ENCODE peak calls at places on chromosomes 11 and 22, in six cellular contexts. H is neuronal stem cell, V is mesenchymal stem cell, E is H9, G is mesendoderm, C is H1. J is an unnamed sample.

GRCh38 chr11:23976776-23977380 is 520.0 kb upstream of the LUZP2 start:
- DNase-seq in H (no peak), V (peak), E (no peak), G (no peak), C (no peak), J (peak)

GRCh38 chr11:45607995-45608394 is 57.4 kb downstream of the CHST1 start:
- DNase-seq in H (no peak), V (peak), E (no peak), G (no peak), C (no peak), J (no peak)

GRCh38 chr11:20388096-20389055 is 860 bp downstream of the PRMT3 start:
- DNase-seq in H (no peak), V (peak), E (no peak), G (peak), C (no peak), J (no peak)

GRCh38 chr11:23272095-23272494 is 411.8 kb upstream of the CCDC179 start:
- DNase-seq in H (no peak), V (no peak), E (no peak), G (no peak), C (no peak), J (no peak)

GRCh38 chr11:132904091-132904490 is 628.2 kb downstream of the OPCML start:
- DNase-seq in H (no peak), V (no peak), E (no peak), G (no peak), C (no peak), J (no peak)

GRCh38 chr22:48588881-48589450 is 1238.7 kb downstream of the BRD1 start:
- DNase-seq in H (no peak), V (no peak), E (no peak), G (no peak), C (no peak), J (no peak)

GRCh38 chr22:41772645-41773044 is 27.8 kb upstream of the CCDC134 start:
- DNase-seq in H (no peak), V (no peak), E (no peak), G (no peak), C (no peak), J (peak)

GRCh38 chr11:59756845-59757244 is 1.7 kb downstream of the STX3 start:
- DNase-seq in H (no peak), V (peak), E (peak), G (peak), C (no peak), J (peak)

GRCh38 chr22:18110944-18111758 is 542 bp downstream of the TUBA8 start:
- DNase-seq in H (no peak), V (no peak), E (no peak), G (no peak), C (no peak), J (no peak)

GRCh38 chr22:30940655-30941362 is 27.8 kb downstream of the MORC2 start:
- DNase-seq in H (no peak), V (no peak), E (no peak), G (no peak), C (no peak), J (no peak)

GRCh38 chr11:60899021-60899936 is 7.1 kb downstream of the PRPF19 start:
- DNase-seq in H (peak), V (peak), E (peak), G (peak), C (no peak), J (peak)

GRCh38 chr22:26550498-26551033 is 38.3 kb upstream of the TFIP11 start:
- DNase-seq in H (no peak), V (peak), E (no peak), G (peak), C (no peak), J (peak)

GRCh38 chr22:24486501-24486921 is 8.6 kb upstream of the UPB1 start:
- DNase-seq in H (no peak), V (peak), E (no peak), G (no peak), C (no peak), J (peak)

GRCh38 chr11:13276454-13276851 is 1.1 kb upstream of the BMAL1 start:
- DNase-seq in H (no peak), V (no peak), E (no peak), G (no peak), C (no peak), J (no peak)

GRCh38 chr11:106087815-106088435 is 10.5 kb downstream of the AASDHPPT start:
- DNase-seq in H (peak), V (peak), E (peak), G (peak), C (no peak), J (peak)

GRCh38 chr11:6240139-6240538 is 1.2 kb downstream of the CNGA4 start:
- DNase-seq in H (no peak), V (no peak), E (no peak), G (no peak), C (no peak), J (no peak)

GRCh38 chr11:126799974-126800373 is 200.6 kb downstream of the KIRREL3 start:
- DNase-seq in H (no peak), V (no peak), E (no peak), G (no peak), C (no peak), J (peak)

GRCh38 chr11:123454060-123454651 is 24.1 kb downstream of the GRAMD1B start:
- DNase-seq in H (no peak), V (peak), E (no peak), G (peak), C (no peak), J (peak)

GRCh38 chr11:79758325-79758724 is 317.5 kb upstream of the TENM4 start:
- DNase-seq in H (no peak), V (no peak), E (no peak), G (no peak), C (no peak), J (no peak)

GRCh38 chr11:86277741-86278140 is 24.3 kb upstream of the HIKESHI start:
- DNase-seq in H (no peak), V (no peak), E (no peak), G (no peak), C (no peak), J (peak)

GRCh38 chr11:33449798-33450197 is 192.6 kb downstream of the HIPK3 start:
- DNase-seq in H (no peak), V (no peak), E (no peak), G (no peak), C (no peak), J (peak)

GRCh38 chr11:3879216-3879966 is 23.9 kb downstream of the STIM1 start:
- DNase-seq in H (no peak), V (no peak), E (no peak), G (no peak), C (no peak), J (no peak)

GRCh38 chr22:22386602-22387385 is 121.7 kb downstream of the ZNF280B start:
- DNase-seq in H (no peak), V (no peak), E (no peak), G (no peak), C (no peak), J (no peak)

GRCh38 chr11:62427630-62428233 is 8.9 kb downstream of the SCGB1A1 start:
- DNase-seq in H (no peak), V (peak), E (no peak), G (no peak), C (no peak), J (peak)

GRCh38 chr11:46537121-46537520 is 56.7 kb downstream of the AMBRA1 start:
- DNase-seq in H (no peak), V (peak), E (no peak), G (peak), C (no peak), J (peak)

GRCh38 chr22:21028277-21029251 is 3.8 kb downstream of the SLC7A4 start:
- DNase-seq in H (no peak), V (no peak), E (peak), G (no peak), C (no peak), J (no peak)

GRCh38 chr11:11973866-11974265 is 34.6 kb downstream of the DKK3 start:
- DNase-seq in H (no peak), V (no peak), E (peak), G (no peak), C (no peak), J (peak)

GRCh38 chr11:63802637-63803414 is 10.4 kb upstream of the SPINDOC start:
- DNase-seq in H (peak), V (peak), E (no peak), G (peak), C (no peak), J (peak)

GRCh38 chr22:41094036-41094435 is 1.6 kb downstream of the EP300 start:
- DNase-seq in H (no peak), V (peak), E (no peak), G (peak), C (no peak), J (peak)

GRCh38 chr11:112156153-112156552 is 7.7 kb downstream of the IL18 start:
- DNase-seq in H (no peak), V (no peak), E (no peak), G (no peak), C (no peak), J (peak)

GRCh38 chr11:130327716-130328115 is 13.0 kb upstream of the ZBTB44 start:
- DNase-seq in H (no peak), V (no peak), E (no peak), G (no peak), C (no peak), J (no peak)

GRCh38 chr11:37511425-37511933 is 913.4 kb upstream of the RAG2 start:
- DNase-seq in H (no peak), V (peak), E (no peak), G (no peak), C (no peak), J (peak)

GRCh38 chr22:49554741-49555140 is 272.9 kb downstream of the BRD1 start:
- DNase-seq in H (no peak), V (no peak), E (peak), G (no peak), C (no peak), J (no peak)

GRCh38 chr11:118907051-118907748 is 18.5 kb downstream of the BCL9L start:
- DNase-seq in H (no peak), V (peak), E (peak), G (peak), C (no peak), J (peak)

GRCh38 chr11:128933481-128934178 is 9.0 kb downstream of the TP53AIP1 start:
- DNase-seq in H (no peak), V (no peak), E (no peak), G (no peak), C (no peak), J (no peak)

GRCh38 chr11:128931066-128931465 is 11.6 kb downstream of the TP53AIP1 start:
- DNase-seq in H (no peak), V (no peak), E (no peak), G (no peak), C (no peak), J (no peak)

GRCh38 chr11:128929468-128929867 is 13.2 kb downstream of the TP53AIP1 start:
- DNase-seq in H (no peak), V (no peak), E (peak), G (no peak), C (no peak), J (peak)

GRCh38 chr11:128929991-128930390 is 12.7 kb downstream of the TP53AIP1 start:
- DNase-seq in H (no peak), V (no peak), E (no peak), G (peak), C (no peak), J (peak)

DNA sequence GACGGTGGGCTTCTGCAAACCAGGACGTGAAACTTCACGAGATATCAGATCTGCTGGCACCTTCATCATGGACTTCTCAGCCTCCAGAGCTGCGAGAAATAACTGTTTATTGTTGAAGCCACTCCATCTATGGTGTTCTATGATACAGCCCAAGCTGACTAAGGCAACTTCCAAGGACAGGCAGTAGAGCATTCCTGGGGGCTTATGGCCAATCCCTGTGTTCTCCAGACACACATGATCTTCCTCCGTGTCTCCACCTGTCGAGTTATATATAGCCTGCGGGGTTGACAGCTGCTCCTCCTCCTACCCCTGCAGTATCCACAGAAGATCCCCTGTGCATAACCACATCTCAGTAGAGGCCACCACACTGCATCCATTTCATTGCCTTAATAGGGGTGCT is 11.0 kb downstream of the TP53AIP1 start:
- DNase-seq in H (no peak), V (no peak), E (no peak), G (no peak), C (no peak), J (no peak)
- H2BK15ac ChIP-seq in H (no peak), V (no peak), E (no peak), G (no peak), C (no peak), J (no peak)

GRCh38 chr11:83689062-83689461 is 402.9 kb upstream of the CCDC90B start:
- DNase-seq in H (no peak), V (no peak), E (no peak), G (no peak), C (no peak), J (no peak)
- H2BK15ac ChIP-seq in H (no peak), V (no peak), E (no peak), G (no peak), C (no peak), J (no peak)

GRCh38 chr11:72634016-72634415 is 40.2 kb downstream of the PDE2A start:
- DNase-seq in H (no peak), V (no peak), E (no peak), G (no peak), C (no peak), J (no peak)
- H2BK15ac ChIP-seq in H (no peak), V (no peak), E (no peak), G (no peak), C (no peak), J (no peak)

DNA sequence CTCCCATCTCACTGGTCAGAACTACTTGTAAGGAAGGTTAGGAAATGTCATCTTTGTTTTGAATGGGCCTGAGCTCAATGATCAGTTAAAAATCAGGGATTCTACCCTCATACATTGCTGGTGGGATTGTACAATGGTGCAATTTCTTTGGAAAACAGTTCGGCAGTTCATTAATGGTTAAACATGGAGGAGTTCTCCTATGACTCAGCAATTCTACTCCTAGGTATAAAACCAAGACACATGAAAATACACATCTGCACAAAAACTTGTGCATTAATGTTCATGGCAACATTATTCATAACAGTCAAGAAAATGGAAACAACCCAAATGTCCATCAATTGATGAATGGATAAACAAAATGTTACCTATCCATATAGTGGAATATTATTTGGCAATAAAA is 4.9 kb upstream of the APOA5 start:
- DNase-seq in H (no peak), V (no peak), E (no peak), G (no peak), C (no peak), J (no peak)
- H2BK15ac ChIP-seq in H (no peak), V (no peak), E (no peak), G (no peak), C (no peak), J (no peak)

GRCh38 chr11:71151561-71151960 is 100.8 kb downstream of the SHANK2 start:
- DNase-seq in H (no peak), V (no peak), E (no peak), G (no peak), C (no peak), J (no peak)

GRCh38 chr11:71150859-71151258 is 101.5 kb downstream of the SHANK2 start:
- DNase-seq in H (no peak), V (no peak), E (no peak), G (no peak), C (no peak), J (no peak)

GRCh38 chr11:71154406-71154805 is 98.0 kb downstream of the SHANK2 start:
- DNase-seq in H (no peak), V (no peak), E (no peak), G (no peak), C (no peak), J (no peak)

GRCh38 chr11:71155846-71156245 is 96.5 kb downstream of the SHANK2 start:
- DNase-seq in H (no peak), V (no peak), E (peak), G (no peak), C (no peak), J (no peak)

DNA sequence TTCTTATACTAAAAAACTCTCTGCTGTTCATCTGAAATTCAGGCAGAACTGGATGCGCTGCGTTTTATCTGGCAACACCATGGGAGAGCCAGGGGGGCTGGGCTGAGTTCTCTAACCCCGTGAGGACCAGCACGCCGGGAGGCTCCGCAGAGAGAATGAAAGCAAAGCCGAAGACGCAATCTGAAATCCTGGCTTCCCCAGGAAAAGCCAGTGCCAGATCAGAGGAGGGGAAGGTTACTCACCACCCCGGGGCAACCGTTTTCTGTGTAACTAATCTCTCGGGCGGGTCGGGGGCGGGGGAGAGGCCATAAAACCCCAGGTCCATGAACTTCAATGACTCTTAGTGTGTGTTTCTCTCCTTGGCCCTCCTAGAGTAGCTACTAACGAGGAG is 99.4 kb downstream of the SHANK2 start:
- DNase-seq in H (no peak), V (peak), E (peak), G (peak), C (no peak), J (peak)
- H2BK15ac ChIP-seq in H (no peak), V (no peak), E (no peak), G (no peak), C (no peak), J (no peak)

GRCh38 chr11:70543611-70544010 is 145.3 kb downstream of the CTTN start:
- DNase-seq in H (no peak), V (no peak), E (no peak), G (no peak), C (no peak), J (no peak)

GRCh38 chr11:70541699-70542098 is 143.4 kb downstream of the CTTN start:
- DNase-seq in H (no peak), V (no peak), E (no peak), G (no peak), C (no peak), J (no peak)

GRCh38 chr11:70542406-70542805 is 144.1 kb downstream of the CTTN start:
- DNase-seq in H (no peak), V (no peak), E (no peak), G (no peak), C (no peak), J (no peak)

GRCh38 chr11:70544067-70544773 is 145.9 kb downstream of the CTTN start:
- DNase-seq in H (no peak), V (no peak), E (no peak), G (no peak), C (no peak), J (no peak)

DNA sequence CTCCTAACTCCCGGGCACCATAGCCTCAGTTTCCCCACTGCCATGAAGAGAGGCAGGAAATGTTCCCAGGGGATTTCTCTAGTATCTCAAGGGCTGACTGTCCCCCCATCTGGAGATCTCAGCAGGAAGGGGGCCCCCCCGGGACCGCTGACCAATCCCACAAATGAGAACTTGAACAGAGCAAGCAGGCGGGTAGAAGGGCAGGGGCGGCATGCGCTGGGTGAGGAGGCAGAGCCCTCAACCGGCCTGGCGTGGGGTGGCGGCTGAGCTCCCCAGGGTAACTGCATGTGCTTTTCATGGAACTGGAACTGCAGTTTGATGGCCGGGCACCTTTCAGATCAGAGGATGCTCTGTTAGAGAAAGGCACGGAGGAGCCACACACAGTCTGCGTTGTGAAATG is 144.5 kb downstream of the CTTN start:
- DNase-seq in H (no peak), V (no peak), E (no peak), G (no peak), C (no peak), J (no peak)
- H2BK15ac ChIP-seq in H (no peak), V (no peak), E (no peak), G (no peak), C (no peak), J (no peak)

GRCh38 chr22:50621948-50622722 is 5.8 kb downstream of the ARSA start:
- DNase-seq in H (no peak), V (no peak), E (peak), G (no peak), C (no peak), J (no peak)

GRCh38 chr22:50622723-50623327 is 5.1 kb downstream of the ARSA start:
- DNase-seq in H (no peak), V (no peak), E (peak), G (no peak), C (no peak), J (no peak)

GRCh38 chr22:50624347-50625130 is 3.4 kb downstream of the ARSA start:
- DNase-seq in H (no peak), V (no peak), E (no peak), G (no peak), C (no peak), J (no peak)

GRCh38 chr22:50621491-50621880 is 6.5 kb downstream of the ARSA start:
- DNase-seq in H (no peak), V (no peak), E (peak), G (no peak), C (no peak), J (no peak)

GRCh38 chr22:50620861-50621490 is 7.0 kb downstream of the ARSA start:
- DNase-seq in H (no peak), V (no peak), E (no peak), G (no peak), C (no peak), J (no peak)
- H2BK15ac ChIP-seq in H (peak), V (no peak), E (no peak), G (no peak), C (peak), J (no peak)

J was measured in IMR-90.